ENCODE peak calls at places on chromosomes 6 and 20, in eight cellular contexts. X is effector CD4-positive, alpha-beta T cell; K is left ventricle myocardium inferior; R is prostate gland; Z is T-helper 2 cell; Y is cardiac muscle cell; A is brain microvascular endothelial cell; I is substantia nigra. P is an unnamed sample.

GRCh38 chr6:129046526-129046925 is 163.6 kb downstream of the LAMA2 start:
- DNase-seq in Z (no peak), Y (no peak), K (no peak), X (no peak), R (no peak), A (no peak), I (no peak), P (no peak)

GRCh38 chr6:132820629-132821381 is 6.4 kb downstream of the RPS12 start:
- DNase-seq in R (no peak), K (no peak), X (no peak), A (no peak), I (no peak), Y (no peak), Z (no peak), P (no peak)

GRCh38 chr20:1707588-1708449 is 50.2 kb upstream of the SIRPG start:
- DNase-seq in A (no peak), Z (no peak), I (no peak), K (no peak), Y (no peak), X (no peak), R (no peak), P (no peak)

GRCh38 chr6:75208564-75209431 is 2.9 kb upstream of the COL12A1 start:
- DNase-seq in A (peak; percentile 79), K (peak; percentile 83), R (peak; percentile 73), I (peak; percentile 22), Y (peak; percentile 91), Z (peak; percentile 56), X (peak; percentile 76), P (peak; percentile 90)

GRCh38 chr20:51457281-51457932 is 85.1 kb downstream of the NFATC2 start:
- DNase-seq in Z (no peak), A (peak; percentile 73), I (no peak), K (peak; percentile 53), R (peak; percentile 76), X (no peak), Y (peak; percentile 82), P (no peak)

GRCh38 chr6:154974485-154975149 is 20.5 kb upstream of the TIAM2 start:
- DNase-seq in A (no peak), X (no peak), Z (no peak), Y (no peak), I (no peak), K (no peak), R (no peak), P (no peak)

GRCh38 chr6:1890071-1890470 is 280.4 kb downstream of the FOXC1 start:
- DNase-seq in R (no peak), A (peak; percentile 66), X (no peak), Z (no peak), K (no peak), I (no peak), Y (peak; percentile 68), P (no peak)

GRCh38 chr6:30555428-30556005 is 772 bp downstream of the GNL1 start:
- DNase-seq in I (peak; percentile 57), Z (no peak), A (peak; percentile 7), K (peak; percentile 53), Y (peak; percentile 59), X (no peak), R (peak; percentile 29), P (peak; percentile 53)

GRCh38 chr20:25328954-25329498 is 61.6 kb downstream of the ABHD12 start:
- DNase-seq in K (no peak), Y (no peak), X (no peak), A (no peak), Z (no peak), R (no peak), I (no peak), P (no peak)

GRCh38 chr20:61901421-61902212 is 164.1 kb downstream of the TAF4 start:
- DNase-seq in Z (no peak), I (no peak), X (no peak), Y (no peak), R (no peak), A (no peak), K (no peak), P (no peak)

GRCh38 chr6:134079406-134079921 is 27.0 kb upstream of the SLC2A12 start:
- DNase-seq in I (no peak), K (no peak), Z (no peak), A (no peak), X (no peak), Y (no peak), R (peak; percentile 30), P (no peak)

GRCh38 chr6:14694308-14694707 is 551.6 kb upstream of the JARID2 start:
- DNase-seq in Y (no peak), K (no peak), X (no peak), A (no peak), R (no peak), I (no peak), Z (no peak), P (no peak)

GRCh38 chr6:25925808-25926325 is 4.6 kb downstream of the SLC17A2 start:
- DNase-seq in A (no peak), R (no peak), X (no peak), I (no peak), K (no peak), Y (no peak), Z (no peak), P (no peak)

GRCh38 chr6:168238159-168238887 is 81.3 kb downstream of the DACT2 start:
- DNase-seq in Y (peak; percentile 80), Z (no peak), A (no peak), K (no peak), X (no peak), R (peak; percentile 49), I (no peak), P (no peak)

GRCh38 chr20:49594929-49595311 is 27.0 kb upstream of the PTGIS start:
- DNase-seq in I (no peak), Y (no peak), X (no peak), K (no peak), R (no peak), A (no peak), Z (no peak), P (no peak)

GRCh38 chr6:111663692-111664564 is 58.2 kb upstream of the TRAF3IP2 start:
- DNase-seq in Y (peak; percentile 89), A (no peak), X (no peak), Z (no peak), K (peak; percentile 74), I (no peak), R (no peak), P (peak; percentile 37)

GRCh38 chr6:37074053-37074827 is 68.8 kb downstream of the FGD2 start:
- DNase-seq in Y (peak; percentile 82), R (no peak), K (peak; percentile 53), A (no peak), I (no peak), Z (no peak), X (no peak), P (no peak)

GRCh38 chr6:109660526-109660925 is 30.5 kb downstream of the AK9 start:
- DNase-seq in Y (no peak), K (no peak), A (no peak), R (no peak), Z (no peak), X (no peak), I (no peak), P (no peak)

GRCh38 chr6:20868397-20869185 is 334.3 kb downstream of the CDKAL1 start:
- DNase-seq in A (no peak), X (no peak), Z (no peak), R (no peak), K (no peak), I (no peak), Y (no peak), P (no peak)

GRCh38 chr20:52056203-52057062 is 135.1 kb downstream of the ZFP64 start:
- DNase-seq in Z (no peak), X (no peak), K (no peak), Y (peak; percentile 64), A (peak; percentile 80), I (no peak), R (no peak), P (no peak)

GRCh38 chr6:166435574-166435973 is 52.8 kb upstream of the MPC1 start:
- DNase-seq in I (no peak), Y (no peak), A (no peak), K (peak; percentile 43), X (no peak), R (no peak), Z (peak; percentile 74), P (no peak)

GRCh38 chr6:35294308-35294945 is 3.2 kb upstream of the DEF6 start:
- DNase-seq in Y (peak; percentile 30), A (no peak), X (peak; percentile 43), I (no peak), Z (no peak), R (peak; percentile 43), K (no peak), P (peak; percentile 26)

GRCh38 chr6:12245763-12246720 is 44.1 kb upstream of the EDN1 start:
- DNase-seq in X (no peak), A (peak; percentile 29), R (no peak), I (no peak), K (no peak), Y (no peak), Z (no peak), P (no peak)

GRCh38 chr20:61745397-61746146 is 320.1 kb downstream of the TAF4 start:
- DNase-seq in A (no peak), K (no peak), Z (no peak), R (no peak), I (no peak), X (no peak), Y (no peak), P (no peak)